ENCODE peak calls at places on chromosomes 11 and 22, in seven cellular contexts. One of them, this sample, is unnamed.

GRCh38 chr22:49010086-49010863 is 817.4 kb downstream of the BRD1 start:
- DNase-seq in choroid plexus epithelial cell: no peak
- DNase-seq in endothelial cell of umbilical vein: no peak
- DNase-seq in foreskin fibroblast: no peak
- DNase-seq in HCT116: no peak
- DNase-seq in stomach: peak
- DNase-seq in A549: no peak
- DNase-seq in this sample: no peak

GRCh38 chr11:62025429-62026105 is 58.1 kb upstream of the FTH1 start:
- DNase-seq in choroid plexus epithelial cell: peak
- DNase-seq in endothelial cell of umbilical vein: peak
- DNase-seq in foreskin fibroblast: peak
- DNase-seq in HCT116: peak
- DNase-seq in stomach: peak
- DNase-seq in A549: peak
- DNase-seq in this sample: no peak

GRCh38 chr11:107741044-107741823 is 29.4 kb upstream of the SLN start:
- DNase-seq in choroid plexus epithelial cell: peak
- DNase-seq in endothelial cell of umbilical vein: peak
- DNase-seq in foreskin fibroblast: peak
- DNase-seq in HCT116: peak
- DNase-seq in stomach: no peak
- DNase-seq in A549: no peak
- DNase-seq in this sample: no peak

GRCh38 chr11:61832758-61833157 is 4.7 kb downstream of the FADS2 start:
- DNase-seq in choroid plexus epithelial cell: no peak
- DNase-seq in endothelial cell of umbilical vein: no peak
- DNase-seq in foreskin fibroblast: no peak
- DNase-seq in HCT116: no peak
- DNase-seq in stomach: peak
- DNase-seq in A549: no peak
- DNase-seq in this sample: no peak

GRCh38 chr11:1676254-1676740 is 20.7 kb upstream of the KRTAP5-6 start:
- DNase-seq in choroid plexus epithelial cell: no peak
- DNase-seq in endothelial cell of umbilical vein: no peak
- DNase-seq in foreskin fibroblast: no peak
- DNase-seq in HCT116: no peak
- DNase-seq in stomach: no peak
- DNase-seq in A549: no peak
- DNase-seq in this sample: no peak

GRCh38 chr11:128522943-128523518 is 64.3 kb downstream of the ETS1 start:
- DNase-seq in choroid plexus epithelial cell: no peak
- DNase-seq in endothelial cell of umbilical vein: no peak
- DNase-seq in foreskin fibroblast: peak
- DNase-seq in HCT116: no peak
- DNase-seq in stomach: no peak
- DNase-seq in A549: no peak
- DNase-seq in this sample: no peak

GRCh38 chr11:132715041-132715440 is 817.3 kb downstream of the OPCML start:
- DNase-seq in choroid plexus epithelial cell: peak
- DNase-seq in endothelial cell of umbilical vein: no peak
- DNase-seq in foreskin fibroblast: peak
- DNase-seq in HCT116: no peak
- DNase-seq in stomach: no peak
- DNase-seq in A549: no peak
- DNase-seq in this sample: no peak

GRCh38 chr11:78420796-78421209 is 3.2 kb upstream of the GAB2 start:
- DNase-seq in choroid plexus epithelial cell: peak
- DNase-seq in endothelial cell of umbilical vein: peak
- DNase-seq in foreskin fibroblast: peak
- DNase-seq in HCT116: no peak
- DNase-seq in stomach: peak
- DNase-seq in A549: no peak
- DNase-seq in this sample: no peak

GRCh38 chr11:103659138-103659734 is 377.2 kb upstream of the DDI1 start:
- DNase-seq in choroid plexus epithelial cell: peak
- DNase-seq in endothelial cell of umbilical vein: peak
- DNase-seq in foreskin fibroblast: peak
- DNase-seq in HCT116: peak
- DNase-seq in stomach: no peak
- DNase-seq in A549: no peak
- DNase-seq in this sample: no peak

GRCh38 chr11:112797653-112798293 is 163.4 kb upstream of the NCAM1 start:
- DNase-seq in choroid plexus epithelial cell: peak
- DNase-seq in endothelial cell of umbilical vein: no peak
- DNase-seq in foreskin fibroblast: peak
- DNase-seq in HCT116: no peak
- DNase-seq in stomach: peak
- DNase-seq in A549: no peak
- DNase-seq in this sample: no peak

GRCh38 chr22:19291218-19291579 is 320 bp downstream of the CLTCL1 start:
- DNase-seq in choroid plexus epithelial cell: no peak
- DNase-seq in endothelial cell of umbilical vein: no peak
- DNase-seq in foreskin fibroblast: peak
- DNase-seq in HCT116: no peak
- DNase-seq in stomach: peak
- DNase-seq in A549: no peak
- DNase-seq in this sample: peak

GRCh38 chr22:37571258-37571991 is 8.5 kb downstream of the LGALS2 start:
- DNase-seq in choroid plexus epithelial cell: no peak
- DNase-seq in endothelial cell of umbilical vein: no peak
- DNase-seq in foreskin fibroblast: peak
- DNase-seq in HCT116: peak
- DNase-seq in stomach: no peak
- DNase-seq in A549: peak
- DNase-seq in this sample: no peak

GRCh38 chr11:94450061-94450460 is 43.6 kb downstream of the MRE11 start:
- DNase-seq in choroid plexus epithelial cell: peak
- DNase-seq in endothelial cell of umbilical vein: peak
- DNase-seq in foreskin fibroblast: peak
- DNase-seq in HCT116: no peak
- DNase-seq in stomach: no peak
- DNase-seq in A549: no peak
- DNase-seq in this sample: no peak

GRCh38 chr22:36395061-36395849 is 7.5 kb upstream of the MYH9 start:
- DNase-seq in choroid plexus epithelial cell: no peak
- DNase-seq in endothelial cell of umbilical vein: no peak
- DNase-seq in foreskin fibroblast: no peak
- DNase-seq in HCT116: no peak
- DNase-seq in stomach: peak
- DNase-seq in A549: no peak
- DNase-seq in this sample: no peak

GRCh38 chr11:44377914-44378321 is 68.0 kb upstream of the ALX4 start:
- DNase-seq in choroid plexus epithelial cell: no peak
- DNase-seq in endothelial cell of umbilical vein: no peak
- DNase-seq in foreskin fibroblast: no peak
- DNase-seq in HCT116: no peak
- DNase-seq in stomach: no peak
- DNase-seq in A549: no peak
- DNase-seq in this sample: no peak

GRCh38 chr11:28976801-28977145 is 868.6 kb downstream of the METTL15 start:
- DNase-seq in choroid plexus epithelial cell: no peak
- DNase-seq in endothelial cell of umbilical vein: no peak
- DNase-seq in foreskin fibroblast: no peak
- DNase-seq in HCT116: no peak
- DNase-seq in stomach: no peak
- DNase-seq in A549: no peak
- DNase-seq in this sample: no peak

GRCh38 chr11:57646221-57646620 is 3.5 kb downstream of the YPEL4 start:
- DNase-seq in choroid plexus epithelial cell: no peak
- DNase-seq in endothelial cell of umbilical vein: no peak
- DNase-seq in foreskin fibroblast: peak
- DNase-seq in HCT116: no peak
- DNase-seq in stomach: no peak
- DNase-seq in A549: no peak
- DNase-seq in this sample: no peak

GRCh38 chr11:114075891-114076441 is 16.5 kb downstream of the ZBTB16 start:
- DNase-seq in choroid plexus epithelial cell: peak
- DNase-seq in endothelial cell of umbilical vein: peak
- DNase-seq in foreskin fibroblast: peak
- DNase-seq in HCT116: peak
- DNase-seq in stomach: no peak
- DNase-seq in A549: peak
- DNase-seq in this sample: no peak

GRCh38 chr22:20298803-20299735 is 20.8 kb downstream of the DGCR6L start:
- DNase-seq in choroid plexus epithelial cell: peak
- DNase-seq in endothelial cell of umbilical vein: peak
- DNase-seq in foreskin fibroblast: peak
- DNase-seq in HCT116: peak
- DNase-seq in stomach: peak
- DNase-seq in A549: peak
- DNase-seq in this sample: peak

GRCh38 chr22:50714150-50714549 is 23.9 kb upstream of the ACR start:
- DNase-seq in choroid plexus epithelial cell: no peak
- DNase-seq in endothelial cell of umbilical vein: no peak
- DNase-seq in foreskin fibroblast: no peak
- DNase-seq in HCT116: no peak
- DNase-seq in stomach: no peak
- DNase-seq in A549: no peak
- DNase-seq in this sample: no peak

GRCh38 chr11:61752117-61752924 is at the start of gene MYRF:
- DNase-seq in choroid plexus epithelial cell: no peak
- DNase-seq in endothelial cell of umbilical vein: peak
- DNase-seq in foreskin fibroblast: peak
- DNase-seq in HCT116: no peak
- DNase-seq in stomach: peak
- DNase-seq in A549: peak
- DNase-seq in this sample: peak

GRCh38 chr11:20887137-20887536 is 217.8 kb downstream of the NELL1 start:
- DNase-seq in choroid plexus epithelial cell: no peak
- DNase-seq in endothelial cell of umbilical vein: no peak
- DNase-seq in foreskin fibroblast: no peak
- DNase-seq in HCT116: no peak
- DNase-seq in stomach: no peak
- DNase-seq in A549: no peak
- DNase-seq in this sample: no peak

GRCh38 chr11:112744041-112744440 is 217.2 kb upstream of the NCAM1 start:
- DNase-seq in choroid plexus epithelial cell: no peak
- DNase-seq in endothelial cell of umbilical vein: no peak
- DNase-seq in foreskin fibroblast: no peak
- DNase-seq in HCT116: no peak
- DNase-seq in stomach: no peak
- DNase-seq in A549: no peak
- DNase-seq in this sample: no peak

GRCh38 chr22:17477401-17477833 is 85.9 kb upstream of the SLC25A18 start:
- DNase-seq in choroid plexus epithelial cell: peak
- DNase-seq in endothelial cell of umbilical vein: no peak
- DNase-seq in foreskin fibroblast: no peak
- DNase-seq in HCT116: no peak
- DNase-seq in stomach: no peak
- DNase-seq in A549: no peak
- DNase-seq in this sample: no peak

GRCh38 chr11:65454696-65455456 is 32.3 kb downstream of the NEAT1 start:
- DNase-seq in choroid plexus epithelial cell: peak
- DNase-seq in endothelial cell of umbilical vein: peak
- DNase-seq in foreskin fibroblast: peak
- DNase-seq in HCT116: peak
- DNase-seq in stomach: peak
- DNase-seq in A549: peak
- DNase-seq in this sample: no peak
- TF ChIP-seq CTCF in choroid plexus epithelial cell: no peak
- TF ChIP-seq CTCF in endothelial cell of umbilical vein: peak
- TF ChIP-seq CTCF in foreskin fibroblast: no peak
- TF ChIP-seq CTCF in HCT116: no peak
- TF ChIP-seq CTCF in stomach: no peak
- TF ChIP-seq CTCF in A549: peak
- TF ChIP-seq CTCF in this sample: no peak

DNA sequence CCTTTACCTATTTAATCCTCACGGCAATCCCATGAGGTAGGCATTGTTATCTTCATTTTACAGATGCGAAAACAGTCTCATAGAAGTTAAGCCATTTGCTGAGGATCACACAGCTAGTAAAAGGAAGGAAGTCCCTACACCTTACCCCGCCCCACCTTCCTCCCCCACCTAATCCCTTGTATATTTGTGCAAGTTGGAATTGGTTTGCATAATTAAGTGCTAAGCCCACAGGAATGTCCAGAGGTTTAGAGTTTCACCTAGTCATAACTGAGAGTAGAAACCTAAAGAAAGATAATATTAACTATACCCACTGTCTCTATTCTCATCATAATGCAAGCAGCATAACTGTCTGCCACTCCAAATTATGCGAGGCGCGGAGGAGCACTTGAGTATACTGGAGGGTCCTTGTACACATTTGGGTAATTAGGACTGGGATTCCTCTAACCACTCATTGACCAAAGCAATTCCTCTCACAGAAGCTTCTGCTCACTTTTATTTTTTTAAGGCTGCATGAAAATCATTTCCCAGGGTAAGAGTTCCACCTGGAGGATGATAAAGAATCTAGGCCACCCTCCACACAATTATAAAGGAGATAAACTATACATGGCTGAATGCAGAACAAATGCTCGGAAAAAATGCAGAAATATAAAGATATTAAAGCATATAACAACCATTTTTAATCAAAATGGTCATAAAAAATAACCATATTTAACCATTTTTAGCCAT is 199.9 kb downstream of the FAM181B start:
- DNase-seq in choroid plexus epithelial cell: no peak
- DNase-seq in endothelial cell of umbilical vein: no peak
- DNase-seq in foreskin fibroblast: no peak
- DNase-seq in HCT116: no peak
- DNase-seq in stomach: no peak
- DNase-seq in A549: no peak
- DNase-seq in this sample: no peak
- TF ChIP-seq CTCF in choroid plexus epithelial cell: no peak
- TF ChIP-seq CTCF in endothelial cell of umbilical vein: no peak
- TF ChIP-seq CTCF in foreskin fibroblast: no peak
- TF ChIP-seq CTCF in HCT116: no peak
- TF ChIP-seq CTCF in stomach: no peak
- TF ChIP-seq CTCF in A549: no peak
- TF ChIP-seq CTCF in this sample: no peak

DNA sequence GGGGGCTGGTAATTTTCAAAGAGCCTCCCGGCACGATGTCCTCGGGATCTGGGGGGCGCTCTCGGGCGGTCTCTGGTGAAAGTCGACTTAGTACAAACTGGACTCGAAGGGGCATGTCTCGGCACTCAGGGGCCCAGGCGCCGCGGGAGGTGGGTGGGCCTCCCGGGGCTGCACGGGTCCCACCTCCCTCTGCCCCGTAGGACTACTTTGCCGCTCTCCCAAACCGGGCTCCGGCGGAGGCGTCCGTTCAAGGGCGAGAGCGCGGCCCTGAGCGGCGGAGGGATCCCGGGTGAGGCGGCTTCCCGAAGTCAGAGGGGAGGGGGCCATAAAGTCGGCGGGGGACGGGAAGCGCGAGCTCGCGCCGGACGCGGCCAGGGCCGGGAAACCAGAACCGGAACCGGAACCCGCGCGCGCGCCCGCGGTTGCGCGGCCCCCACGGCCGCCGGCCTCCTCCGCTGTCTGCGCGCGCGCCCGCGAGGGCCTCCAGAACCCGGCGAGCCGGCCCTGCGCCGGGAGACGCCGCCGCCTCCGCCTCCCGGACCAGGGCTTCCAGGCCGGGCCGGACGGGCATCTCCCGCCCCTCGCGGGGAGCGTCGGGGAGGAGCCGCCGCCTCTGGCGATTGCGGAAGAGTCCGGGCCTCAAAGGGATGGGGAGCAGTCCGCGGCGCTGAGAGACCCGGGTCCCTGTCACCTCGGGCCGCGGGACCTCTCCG is at the start of gene ARHGEF12:
- DNase-seq in choroid plexus epithelial cell: peak
- DNase-seq in endothelial cell of umbilical vein: peak
- DNase-seq in foreskin fibroblast: peak
- DNase-seq in HCT116: peak
- DNase-seq in stomach: peak
- DNase-seq in A549: peak
- DNase-seq in this sample: peak
- TF ChIP-seq CTCF in choroid plexus epithelial cell: peak
- TF ChIP-seq CTCF in endothelial cell of umbilical vein: peak
- TF ChIP-seq CTCF in foreskin fibroblast: no peak
- TF ChIP-seq CTCF in HCT116: peak
- TF ChIP-seq CTCF in stomach: no peak
- TF ChIP-seq CTCF in A549: peak
- TF ChIP-seq CTCF in this sample: peak

GRCh38 chr22:45971389-45972028 is 5.5 kb downstream of the WNT7B start:
- DNase-seq in choroid plexus epithelial cell: no peak
- DNase-seq in endothelial cell of umbilical vein: no peak
- DNase-seq in foreskin fibroblast: no peak
- DNase-seq in HCT116: no peak
- DNase-seq in stomach: no peak
- DNase-seq in A549: no peak
- DNase-seq in this sample: no peak
- TF ChIP-seq CTCF in choroid plexus epithelial cell: no peak
- TF ChIP-seq CTCF in endothelial cell of umbilical vein: no peak
- TF ChIP-seq CTCF in foreskin fibroblast: no peak
- TF ChIP-seq CTCF in HCT116: no peak
- TF ChIP-seq CTCF in stomach: no peak
- TF ChIP-seq CTCF in A549: no peak
- TF ChIP-seq CTCF in this sample: no peak